ENCODE peak calls at places on chromosomes 11 and 22, in eight cellular contexts. K is activated gamma-delta T cell treated with anti-CD3 and anti-CD28 coated beads, Interleukin-2, amount 50 U/mL, for 16 hours; Q is ACHN; V is fibroblast of lung; A is adrenal gland; E is hippocampal formation; I is right lobe of liver; T is stimulated activated CD4-positive, alpha-beta T cell treated with anti-CD3 and anti-CD28 coated beads, TNF-alpha, amount 100 ng/mL, for 4 hours. D is an unnamed sample.

GRCh38 chr11:106011481-106011880 is 10.6 kb downstream of the MSANTD4 start:
- DNase-seq in T (no peak), K (no peak), A (no peak), E (no peak), Q (no peak), V (peak; percentile 27), I (no peak), D (no peak)

GRCh38 chr11:108959874-108960273 is 295.0 kb downstream of the DDX10 start:
- DNase-seq in I (no peak), A (no peak), K (no peak), V (no peak), E (no peak), T (no peak), Q (no peak), D (no peak)

GRCh38 chr11:59918987-59919589 is 19.1 kb upstream of the OOSP1 start:
- DNase-seq in K (no peak), T (no peak), Q (peak; percentile 52), I (no peak), V (peak; percentile 47), E (peak; percentile 0), A (no peak), D (no peak)

GRCh38 chr11:58097437-58097836 is 27.9 kb downstream of the OR9I1 start:
- DNase-seq in T (no peak), A (no peak), V (no peak), E (no peak), Q (no peak), K (no peak), I (no peak), D (no peak)

GRCh38 chr11:93504110-93505095 is 38.8 kb downstream of the SMCO4 start:
- DNase-seq in T (no peak), E (no peak), K (no peak), I (no peak), A (no peak), Q (no peak), V (no peak), D (no peak)

GRCh38 chr11:47177229-47177845 is 658 bp upstream of the ARFGAP2 start:
- DNase-seq in I (peak; percentile 82), K (peak; percentile 61), E (peak; percentile 75), V (peak; percentile 73), T (peak; percentile 51), Q (peak; percentile 68), A (peak; percentile 92), D (peak; percentile 87)

GRCh38 chr11:8792636-8793035 is 110.0 kb downstream of the RPL27A start:
- DNase-seq in V (no peak), K (no peak), T (no peak), Q (no peak), A (no peak), I (no peak), E (no peak), D (no peak)

GRCh38 chr11:35141538-35141937 is 2.6 kb downstream of the CD44 start:
- DNase-seq in Q (no peak), K (no peak), E (peak; percentile 27), T (no peak), I (no peak), V (no peak), A (peak; percentile 69), D (no peak)

GRCh38 chr11:57356179-57356757 is 18.1 kb downstream of the P2RX3 start:
- DNase-seq in T (no peak), A (no peak), E (no peak), V (no peak), Q (no peak), I (peak; percentile 75), K (no peak), D (no peak)

GRCh38 chr22:27170491-27170890 is 513.1 kb downstream of the MIAT start:
- DNase-seq in A (peak; percentile 57), T (no peak), K (no peak), Q (peak; percentile 92), V (peak; percentile 83), I (no peak), E (no peak), D (no peak)

GRCh38 chr11:1767399-1768140 is 3.8 kb upstream of the CTSD start:
- DNase-seq in A (peak; percentile 46), E (no peak), T (no peak), V (no peak), K (no peak), Q (no peak), I (no peak), D (no peak)

GRCh38 chr11:69365567-69365966 is 71.6 kb downstream of the MYEOV start:
- DNase-seq in Q (no peak), K (no peak), V (no peak), A (no peak), T (no peak), E (no peak), I (peak; percentile 26), D (no peak)

GRCh38 chr11:112260490-112260889 is at the start of gene PLET1:
- DNase-seq in E (no peak), Q (no peak), A (no peak), I (no peak), T (no peak), K (no peak), V (no peak), D (no peak)

GRCh38 chr11:59673291-59673690 is 4.5 kb upstream of the PATL1 start:
- DNase-seq in V (no peak), Q (no peak), T (no peak), I (no peak), K (no peak), A (no peak), E (no peak), D (no peak)

GRCh38 chr11:31601635-31602282 is 92.2 kb downstream of the ELP4 start:
- DNase-seq in E (no peak), V (no peak), Q (no peak), T (no peak), I (no peak), A (no peak), K (no peak), D (no peak)

GRCh38 chr11:122659676-122660571 is 4.4 kb downstream of the UBASH3B start:
- DNase-seq in I (no peak), Q (no peak), V (no peak), A (no peak), E (no peak), K (no peak), T (no peak), D (no peak)

GRCh38 chr11:119370486-119371046 is 10.9 kb downstream of the USP2 start:
- DNase-seq in E (no peak), V (no peak), T (no peak), A (no peak), Q (no peak), I (peak; percentile 86), K (no peak), D (peak; percentile 43)

GRCh38 chr22:43846966-43847365 is 15.3 kb downstream of the SULT4A1 start:
- DNase-seq in T (no peak), E (no peak), V (no peak), Q (no peak), A (no peak), I (no peak), K (no peak), D (no peak)

GRCh38 chr11:74870485-74870884 is 78.4 kb downstream of the XRRA1 start:
- DNase-seq in I (no peak), V (peak; percentile 35), K (no peak), T (no peak), E (no peak), Q (peak; percentile 60), A (no peak), D (no peak)

GRCh38 chr22:20810645-20811044 is 36.7 kb downstream of the SERPIND1 start:
- DNase-seq in K (no peak), E (no peak), Q (no peak), I (peak; percentile 18), A (peak; percentile 25), T (no peak), V (no peak), D (no peak)

GRCh38 chr11:44952082-44952481 is 1.4 kb upstream of the TP53I11 start:
- DNase-seq in Q (no peak), I (no peak), V (no peak), K (no peak), T (no peak), E (no peak), A (no peak), D (no peak)

GRCh38 chr11:65743928-65744698 is 23.5 kb upstream of the RNASEH2C start:
- DNase-seq in I (no peak), E (no peak), Q (peak; percentile 10), K (no peak), V (no peak), A (no peak), T (no peak), D (no peak)

GRCh38 chr11:123585206-123585605 is 69.2 kb downstream of the SCN3B start:
- DNase-seq in V (no peak), A (no peak), I (no peak), Q (no peak), K (no peak), E (no peak), T (no peak), D (no peak)

GRCh38 chr22:35156945-35157344 is 91.0 kb downstream of the ISX start:
- DNase-seq in I (no peak), V (no peak), E (no peak), T (no peak), K (no peak), Q (no peak), A (no peak), D (no peak)

GRCh38 chr11:20260307-20260706 is 100.0 kb upstream of the DBX1 start:
- DNase-seq in V (no peak), I (no peak), A (no peak), Q (no peak), E (no peak), K (no peak), T (no peak), D (no peak)

GRCh38 chr11:100152751-100153150 is 534.3 kb upstream of the ARHGAP42 start:
- DNase-seq in A (no peak), E (no peak), Q (peak; percentile 51), V (no peak), T (no peak), K (no peak), I (no peak), D (no peak)

GRCh38 chr11:79152511-79152910 is 288.3 kb downstream of the TENM4 start:
- DNase-seq in V (peak; percentile 59), I (no peak), A (no peak), Q (no peak), K (no peak), E (peak; percentile 9), T (no peak), D (no peak)